ENCODE peak calls at places on chromosome 9, in seven cellular contexts. One of them, this sample, is unnamed.

GRCh38 chr9:81455417-81455816 is 233.9 kb downstream of the TLE1 start:
- ATAC-seq in Right ventricle myocardium inferior: no peak
- ATAC-seq in A549: no peak
- ATAC-seq in heart right ventricle: no peak
- ATAC-seq in left ventricle myocardium superior: no peak
- ATAC-seq in pancreas: no peak
- ATAC-seq in gastrocnemius medialis: peak
- ATAC-seq in this sample: no peak

GRCh38 chr9:127132921-127133647 is 10.6 kb upstream of the ANGPTL2 start:
- ATAC-seq in Right ventricle myocardium inferior: no peak
- ATAC-seq in A549: no peak
- ATAC-seq in heart right ventricle: peak
- ATAC-seq in left ventricle myocardium superior: peak
- ATAC-seq in pancreas: peak
- ATAC-seq in gastrocnemius medialis: no peak
- ATAC-seq in this sample: no peak

GRCh38 chr9:124489222-124489621 is 18.0 kb downstream of the NR5A1 start:
- ATAC-seq in Right ventricle myocardium inferior: no peak
- ATAC-seq in A549: no peak
- ATAC-seq in heart right ventricle: no peak
- ATAC-seq in left ventricle myocardium superior: no peak
- ATAC-seq in pancreas: no peak
- ATAC-seq in gastrocnemius medialis: no peak
- ATAC-seq in this sample: no peak

GRCh38 chr9:4970970-4971641 is 14.0 kb upstream of the JAK2 start:
- ATAC-seq in Right ventricle myocardium inferior: no peak
- ATAC-seq in A549: no peak
- ATAC-seq in heart right ventricle: no peak
- ATAC-seq in left ventricle myocardium superior: no peak
- ATAC-seq in pancreas: peak
- ATAC-seq in gastrocnemius medialis: no peak
- ATAC-seq in this sample: no peak

GRCh38 chr9:136485049-136485647 is 2.3 kb upstream of the SEC16A start:
- ATAC-seq in Right ventricle myocardium inferior: peak
- ATAC-seq in A549: peak
- ATAC-seq in heart right ventricle: peak
- ATAC-seq in left ventricle myocardium superior: peak
- ATAC-seq in pancreas: peak
- ATAC-seq in gastrocnemius medialis: no peak
- ATAC-seq in this sample: no peak

GRCh38 chr9:127489471-127490115 is 38.3 kb downstream of the LRSAM1 start:
- ATAC-seq in Right ventricle myocardium inferior: no peak
- ATAC-seq in A549: no peak
- ATAC-seq in heart right ventricle: no peak
- ATAC-seq in left ventricle myocardium superior: no peak
- ATAC-seq in pancreas: no peak
- ATAC-seq in gastrocnemius medialis: no peak
- ATAC-seq in this sample: no peak

GRCh38 chr9:136353757-136354488 is 9.6 kb downstream of the DNLZ start:
- ATAC-seq in Right ventricle myocardium inferior: peak
- ATAC-seq in A549: peak
- ATAC-seq in heart right ventricle: peak
- ATAC-seq in left ventricle myocardium superior: peak
- ATAC-seq in pancreas: peak
- ATAC-seq in gastrocnemius medialis: no peak
- ATAC-seq in this sample: no peak

GRCh38 chr9:83012160-83012559 is 50.8 kb downstream of the RASEF start:
- ATAC-seq in Right ventricle myocardium inferior: no peak
- ATAC-seq in A549: no peak
- ATAC-seq in heart right ventricle: no peak
- ATAC-seq in left ventricle myocardium superior: no peak
- ATAC-seq in pancreas: peak
- ATAC-seq in gastrocnemius medialis: no peak
- ATAC-seq in this sample: no peak

GRCh38 chr9:15191358-15191757 is 115.7 kb downstream of the TTC39B start:
- ATAC-seq in Right ventricle myocardium inferior: no peak
- ATAC-seq in A549: no peak
- ATAC-seq in heart right ventricle: no peak
- ATAC-seq in left ventricle myocardium superior: no peak
- ATAC-seq in pancreas: no peak
- ATAC-seq in gastrocnemius medialis: no peak
- ATAC-seq in this sample: no peak

GRCh38 chr9:96603305-96604004 is 16.2 kb downstream of the CDC14B start:
- ATAC-seq in Right ventricle myocardium inferior: peak
- ATAC-seq in A549: no peak
- ATAC-seq in heart right ventricle: peak
- ATAC-seq in left ventricle myocardium superior: peak
- ATAC-seq in pancreas: peak
- ATAC-seq in gastrocnemius medialis: peak
- ATAC-seq in this sample: peak

GRCh38 chr9:133813749-133814585 is 75.8 kb upstream of the SARDH start:
- ATAC-seq in Right ventricle myocardium inferior: peak
- ATAC-seq in A549: no peak
- ATAC-seq in heart right ventricle: peak
- ATAC-seq in left ventricle myocardium superior: peak
- ATAC-seq in pancreas: peak
- ATAC-seq in gastrocnemius medialis: no peak
- ATAC-seq in this sample: peak

GRCh38 chr9:126038790-126039189 is 287.8 kb upstream of the MVB12B start:
- ATAC-seq in Right ventricle myocardium inferior: no peak
- ATAC-seq in A549: no peak
- ATAC-seq in heart right ventricle: no peak
- ATAC-seq in left ventricle myocardium superior: no peak
- ATAC-seq in pancreas: no peak
- ATAC-seq in gastrocnemius medialis: no peak
- ATAC-seq in this sample: no peak

GRCh38 chr9:70607329-70607728 is 192.9 kb upstream of the KLF9 start:
- ATAC-seq in Right ventricle myocardium inferior: no peak
- ATAC-seq in A549: no peak
- ATAC-seq in heart right ventricle: no peak
- ATAC-seq in left ventricle myocardium superior: no peak
- ATAC-seq in pancreas: no peak
- ATAC-seq in gastrocnemius medialis: no peak
- ATAC-seq in this sample: no peak

GRCh38 chr9:125486109-125486508 is 220.9 kb downstream of the MAPKAP1 start:
- ATAC-seq in Right ventricle myocardium inferior: no peak
- ATAC-seq in A549: no peak
- ATAC-seq in heart right ventricle: peak
- ATAC-seq in left ventricle myocardium superior: peak
- ATAC-seq in pancreas: no peak
- ATAC-seq in gastrocnemius medialis: no peak
- ATAC-seq in this sample: no peak

GRCh38 chr9:125262217-125262991 is 778 bp downstream of the GAPVD1 start:
- ATAC-seq in Right ventricle myocardium inferior: no peak
- ATAC-seq in A549: peak
- ATAC-seq in heart right ventricle: peak
- ATAC-seq in left ventricle myocardium superior: no peak
- ATAC-seq in pancreas: peak
- ATAC-seq in gastrocnemius medialis: peak
- ATAC-seq in this sample: no peak

GRCh38 chr9:108142504-108143201 is 653.1 kb upstream of the KLF4 start:
- ATAC-seq in Right ventricle myocardium inferior: peak
- ATAC-seq in A549: no peak
- ATAC-seq in heart right ventricle: peak
- ATAC-seq in left ventricle myocardium superior: peak
- ATAC-seq in pancreas: peak
- ATAC-seq in gastrocnemius medialis: peak
- ATAC-seq in this sample: peak

GRCh38 chr9:133881671-133882381 is 110.3 kb downstream of the VAV2 start:
- ATAC-seq in Right ventricle myocardium inferior: no peak
- ATAC-seq in A549: no peak
- ATAC-seq in heart right ventricle: no peak
- ATAC-seq in left ventricle myocardium superior: peak
- ATAC-seq in pancreas: peak
- ATAC-seq in gastrocnemius medialis: no peak
- ATAC-seq in this sample: no peak

GRCh38 chr9:37949576-37949975 is 45.6 kb upstream of the SLC25A51 start:
- ATAC-seq in Right ventricle myocardium inferior: no peak
- ATAC-seq in A549: no peak
- ATAC-seq in heart right ventricle: no peak
- ATAC-seq in left ventricle myocardium superior: peak
- ATAC-seq in pancreas: no peak
- ATAC-seq in gastrocnemius medialis: no peak
- ATAC-seq in this sample: no peak

GRCh38 chr9:76835571-76836283 is 70.2 kb downstream of the PRUNE2 start:
- ATAC-seq in Right ventricle myocardium inferior: peak
- ATAC-seq in A549: peak
- ATAC-seq in heart right ventricle: peak
- ATAC-seq in left ventricle myocardium superior: peak
- ATAC-seq in pancreas: peak
- ATAC-seq in gastrocnemius medialis: peak
- ATAC-seq in this sample: peak

GRCh38 chr9:33082538-33083326 is 6.3 kb upstream of the SMU1 start:
- ATAC-seq in Right ventricle myocardium inferior: peak
- ATAC-seq in A549: no peak
- ATAC-seq in heart right ventricle: peak
- ATAC-seq in left ventricle myocardium superior: peak
- ATAC-seq in pancreas: no peak
- ATAC-seq in gastrocnemius medialis: no peak
- ATAC-seq in this sample: peak

GRCh38 chr9:99513441-99514112 is 291.5 kb downstream of the SEC61B start:
- ATAC-seq in Right ventricle myocardium inferior: no peak
- ATAC-seq in A549: no peak
- ATAC-seq in heart right ventricle: no peak
- ATAC-seq in left ventricle myocardium superior: no peak
- ATAC-seq in pancreas: no peak
- ATAC-seq in gastrocnemius medialis: no peak
- ATAC-seq in this sample: no peak

GRCh38 chr9:137045294-137046093 is 483 bp downstream of the NPDC1 start:
- ATAC-seq in Right ventricle myocardium inferior: peak
- ATAC-seq in A549: peak
- ATAC-seq in heart right ventricle: no peak
- ATAC-seq in left ventricle myocardium superior: peak
- ATAC-seq in pancreas: peak
- ATAC-seq in gastrocnemius medialis: no peak
- ATAC-seq in this sample: peak

GRCh38 chr9:109001275-109001676 is 12.0 kb downstream of the CTNNAL1 start:
- ATAC-seq in Right ventricle myocardium inferior: no peak
- ATAC-seq in A549: peak
- ATAC-seq in heart right ventricle: no peak
- ATAC-seq in left ventricle myocardium superior: no peak
- ATAC-seq in pancreas: no peak
- ATAC-seq in gastrocnemius medialis: no peak
- ATAC-seq in this sample: no peak

GRCh38 chr9:27726244-27727141 is 153.2 kb upstream of the C9orf72 start:
- ATAC-seq in Right ventricle myocardium inferior: no peak
- ATAC-seq in A549: peak
- ATAC-seq in heart right ventricle: peak
- ATAC-seq in left ventricle myocardium superior: peak
- ATAC-seq in pancreas: peak
- ATAC-seq in gastrocnemius medialis: no peak
- ATAC-seq in this sample: peak

GRCh38 chr9:21560281-21560745 is 78.2 kb upstream of the IFNE start:
- ATAC-seq in Right ventricle myocardium inferior: no peak
- ATAC-seq in A549: peak
- ATAC-seq in heart right ventricle: no peak
- ATAC-seq in left ventricle myocardium superior: no peak
- ATAC-seq in pancreas: peak
- ATAC-seq in gastrocnemius medialis: no peak
- ATAC-seq in this sample: no peak

GRCh38 chr9:6489099-6489498 is 76.1 kb downstream of the UHRF2 start:
- ATAC-seq in Right ventricle myocardium inferior: no peak
- ATAC-seq in A549: no peak
- ATAC-seq in heart right ventricle: no peak
- ATAC-seq in left ventricle myocardium superior: no peak
- ATAC-seq in pancreas: no peak
- ATAC-seq in gastrocnemius medialis: no peak
- ATAC-seq in this sample: no peak

GRCh38 chr9:134243778-134244467 is 79.6 kb upstream of the RNU6ATAC start:
- ATAC-seq in Right ventricle myocardium inferior: peak
- ATAC-seq in A549: no peak
- ATAC-seq in heart right ventricle: peak
- ATAC-seq in left ventricle myocardium superior: peak
- ATAC-seq in pancreas: peak
- ATAC-seq in gastrocnemius medialis: peak
- ATAC-seq in this sample: peak

GRCh38 chr9:127965953-127966352 is 14.8 kb downstream of the EEIG1 start:
- ATAC-seq in Right ventricle myocardium inferior: no peak
- ATAC-seq in A549: peak
- ATAC-seq in heart right ventricle: peak
- ATAC-seq in left ventricle myocardium superior: peak
- ATAC-seq in pancreas: peak
- ATAC-seq in gastrocnemius medialis: peak
- ATAC-seq in this sample: peak

GRCh38 chr9:136564379-136564988 is 18.6 kb upstream of the NOTCH1 start:
- ATAC-seq in Right ventricle myocardium inferior: peak
- ATAC-seq in A549: peak
- ATAC-seq in heart right ventricle: peak
- ATAC-seq in left ventricle myocardium superior: peak
- ATAC-seq in pancreas: peak
- ATAC-seq in gastrocnemius medialis: peak
- ATAC-seq in this sample: peak

GRCh38 chr9:72013188-72013877 is 47.1 kb downstream of the C9orf57 start:
- ATAC-seq in Right ventricle myocardium inferior: no peak
- ATAC-seq in A549: peak
- ATAC-seq in heart right ventricle: no peak
- ATAC-seq in left ventricle myocardium superior: no peak
- ATAC-seq in pancreas: no peak
- ATAC-seq in gastrocnemius medialis: no peak
- ATAC-seq in this sample: no peak

GRCh38 chr9:35533398-35533797 is 43.5 kb downstream of the RUSC2 start:
- ATAC-seq in Right ventricle myocardium inferior: no peak
- ATAC-seq in A549: peak
- ATAC-seq in heart right ventricle: no peak
- ATAC-seq in left ventricle myocardium superior: no peak
- ATAC-seq in pancreas: no peak
- ATAC-seq in gastrocnemius medialis: peak
- ATAC-seq in this sample: no peak

GRCh38 chr9:137097761-137098462 is 11.1 kb downstream of the MAN1B1 start:
- ATAC-seq in Right ventricle myocardium inferior: no peak
- ATAC-seq in A549: no peak
- ATAC-seq in heart right ventricle: no peak
- ATAC-seq in left ventricle myocardium superior: no peak
- ATAC-seq in pancreas: no peak
- ATAC-seq in gastrocnemius medialis: no peak
- ATAC-seq in this sample: no peak

GRCh38 chr9:72703574-72703973 is 182.2 kb downstream of the TMC1 start:
- ATAC-seq in Right ventricle myocardium inferior: no peak
- ATAC-seq in A549: no peak
- ATAC-seq in heart right ventricle: no peak
- ATAC-seq in left ventricle myocardium superior: no peak
- ATAC-seq in pancreas: no peak
- ATAC-seq in gastrocnemius medialis: no peak
- ATAC-seq in this sample: no peak

GRCh38 chr9:91421987-91422765 is 1.5 kb downstream of the NFIL3 start:
- ATAC-seq in Right ventricle myocardium inferior: no peak
- ATAC-seq in A549: no peak
- ATAC-seq in heart right ventricle: peak
- ATAC-seq in left ventricle myocardium superior: peak
- ATAC-seq in pancreas: peak
- ATAC-seq in gastrocnemius medialis: peak
- ATAC-seq in this sample: no peak

GRCh38 chr9:121861501-121862180 is 210.2 kb downstream of the DAB2IP start:
- ATAC-seq in Right ventricle myocardium inferior: peak
- ATAC-seq in A549: peak
- ATAC-seq in heart right ventricle: peak
- ATAC-seq in left ventricle myocardium superior: peak
- ATAC-seq in pancreas: peak
- ATAC-seq in gastrocnemius medialis: peak
- ATAC-seq in this sample: no peak

GRCh38 chr9:19155106-19155999 is 28.1 kb upstream of the PLIN2 start:
- ATAC-seq in Right ventricle myocardium inferior: no peak
- ATAC-seq in A549: peak
- ATAC-seq in heart right ventricle: no peak
- ATAC-seq in left ventricle myocardium superior: no peak
- ATAC-seq in pancreas: no peak
- ATAC-seq in gastrocnemius medialis: no peak
- ATAC-seq in this sample: no peak

GRCh38 chr9:109050444-109050843 is 37.1 kb upstream of the CTNNAL1 start:
- ATAC-seq in Right ventricle myocardium inferior: no peak
- ATAC-seq in A549: no peak
- ATAC-seq in heart right ventricle: no peak
- ATAC-seq in left ventricle myocardium superior: peak
- ATAC-seq in pancreas: no peak
- ATAC-seq in gastrocnemius medialis: no peak
- ATAC-seq in this sample: no peak

GRCh38 chr9:133282454-133283238 is 7.6 kb upstream of the ABO start:
- ATAC-seq in Right ventricle myocardium inferior: no peak
- ATAC-seq in A549: no peak
- ATAC-seq in heart right ventricle: no peak
- ATAC-seq in left ventricle myocardium superior: no peak
- ATAC-seq in pancreas: no peak
- ATAC-seq in gastrocnemius medialis: no peak
- ATAC-seq in this sample: no peak

This sample was measured in gastroesophageal sphincter.